ENCODE peak calls at places on chromosome 10, in eight cellular contexts. P is A549, E is HCT116, N is GM23338, Q is HepG2, A is HL-60, G is SK-N-SH, Y is GM12878. X is an unnamed sample.

GRCh38 chr10:96995851-96996250 is 163.8 kb downstream of the LCOR start:
- DNase-seq in P (no peak), E (no peak), N (no peak), Q (no peak), A (no peak), G (no peak), Y (no peak), X (no peak)

GRCh38 chr10:114413398-114413797 is 9.1 kb upstream of the AFAP1L2 start:
- DNase-seq in P (peak), E (peak), N (no peak), Q (no peak), A (no peak), G (no peak), Y (no peak), X (no peak)

GRCh38 chr10:8331896-8332729 is 277.6 kb downstream of the GATA3 start:
- DNase-seq in P (peak), E (no peak), N (peak), Q (no peak), A (no peak), G (peak), Y (no peak), X (peak)

GRCh38 chr10:13877154-13877909 is 290.6 kb downstream of the PRPF18 start:
- DNase-seq in P (no peak), E (no peak), N (peak), Q (peak), A (no peak), G (no peak), Y (no peak), X (no peak)

GRCh38 chr10:125554016-125554703 is 128.8 kb downstream of the TEX36 start:
- DNase-seq in P (no peak), E (no peak), N (no peak), Q (no peak), A (no peak), G (no peak), Y (no peak), X (no peak)

GRCh38 chr10:77959384-77959783 is 32.8 kb upstream of the DLG5 start:
- DNase-seq in P (no peak), E (no peak), N (no peak), Q (no peak), A (no peak), G (no peak), Y (no peak), X (no peak)

GRCh38 chr10:127405221-127405620 is 143.9 kb upstream of the NPS start:
- DNase-seq in P (no peak), E (no peak), N (no peak), Q (no peak), A (no peak), G (no peak), Y (no peak), X (no peak)

GRCh38 chr10:10394933-10395658 is 622.6 kb upstream of the CELF2 start:
- DNase-seq in P (no peak), E (no peak), N (no peak), Q (no peak), A (no peak), G (no peak), Y (no peak), X (no peak)

GRCh38 chr10:31083765-31084184 is 52.1 kb upstream of the ZNF438 start:
- DNase-seq in P (peak), E (peak), N (peak), Q (peak), A (peak), G (peak), Y (peak), X (no peak)

GRCh38 chr10:7634142-7634894 is 32.4 kb downstream of the ITIH5 start:
- DNase-seq in P (no peak), E (no peak), N (no peak), Q (no peak), A (no peak), G (no peak), Y (no peak), X (no peak)

GRCh38 chr10:78770167-78771090 is 298.3 kb upstream of the ZMIZ1 start:
- DNase-seq in P (no peak), E (no peak), N (no peak), Q (no peak), A (no peak), G (no peak), Y (no peak), X (no peak)

GRCh38 chr10:59805043-59805442 is 51.8 kb upstream of the MRLN start:
- DNase-seq in P (peak), E (no peak), N (peak), Q (peak), A (peak), G (peak), Y (no peak), X (no peak)

GRCh38 chr10:50417906-50418697 is 166.8 kb upstream of the ASAH2 start:
- DNase-seq in P (peak), E (peak), N (peak), Q (peak), A (no peak), G (peak), Y (peak), X (no peak)

GRCh38 chr10:42880255-42880620 is 97.6 kb downstream of the BMS1 start:
- DNase-seq in P (no peak), E (no peak), N (no peak), Q (no peak), A (no peak), G (no peak), Y (no peak), X (no peak)

GRCh38 chr10:13422800-13423199 is 74.7 kb upstream of the SEPHS1 start:
- DNase-seq in P (no peak), E (no peak), N (no peak), Q (no peak), A (no peak), G (no peak), Y (no peak), X (no peak)

GRCh38 chr10:17872191-17873091 is 63.3 kb downstream of the MRC1 start:
- DNase-seq in P (no peak), E (peak), N (peak), Q (peak), A (no peak), G (no peak), Y (no peak), X (peak)

GRCh38 chr10:101047961-101048892 is 13.6 kb upstream of the KAZALD1 start:
- DNase-seq in P (no peak), E (no peak), N (peak), Q (no peak), A (no peak), G (no peak), Y (no peak), X (no peak)

DNA sequence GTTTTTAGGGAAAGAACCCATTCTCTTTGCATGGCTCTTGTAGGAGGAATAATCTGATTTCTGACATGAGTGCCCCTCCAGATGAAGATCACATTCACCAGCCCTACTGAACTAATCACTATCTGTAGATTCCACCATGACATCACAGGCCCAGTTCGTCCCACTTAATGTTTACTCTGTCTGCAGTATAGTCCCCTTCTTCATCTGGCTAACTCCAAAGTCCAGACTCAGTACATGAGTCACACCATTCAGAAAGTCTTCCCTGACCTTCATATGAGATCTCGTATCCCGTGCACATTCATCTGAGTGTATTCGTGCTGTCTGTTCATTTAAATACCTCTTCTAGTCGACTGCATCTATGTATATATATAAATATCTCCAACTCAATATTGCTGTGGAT is 366.5 kb upstream of the AKR1E2 start:
- DNase-seq in P (peak), E (no peak), N (no peak), Q (peak), A (no peak), G (no peak), Y (no peak), X (no peak)
- TF ChIP-seq REST in P (no peak), E (no peak), N (no peak), Q (no peak), A (no peak), G (no peak), Y (no peak), X (no peak)

GRCh38 chr10:69229565-69229886 is 9.4 kb downstream of the HKDC1 start:
- DNase-seq in P (no peak), E (no peak), N (no peak), Q (no peak), A (no peak), G (no peak), Y (no peak), X (no peak)
- H3K4me3 ChIP-seq in P (no peak), E (no peak), N (no peak), Q (peak), A (no peak), G (no peak), Y (peak), X (no peak)

GRCh38 chr10:74292871-74293427 is 141.9 kb downstream of the ADK start:
- DNase-seq in P (no peak), E (peak), N (no peak), Q (no peak), A (no peak), G (no peak), Y (no peak), X (no peak)
- TF ChIP-seq REST in P (no peak), E (no peak), N (no peak), Q (no peak), A (no peak), G (no peak), Y (no peak), X (no peak)

GRCh38 chr10:48291190-48291589 is 15.3 kb upstream of the MAPK8 start:
- DNase-seq in P (no peak), E (no peak), N (no peak), Q (peak), A (no peak), G (no peak), Y (no peak), X (no peak)
- H3K4me3 ChIP-seq in P (no peak), E (no peak), N (no peak), Q (no peak), A (no peak), G (no peak), Y (no peak), X (no peak)

X was measured in Panc1.